ENCODE peak calls at places on chromosomes 2 and 18, in six cellular contexts. One of them, this sample, is unnamed.
A peak's percentile ranks its signal among the peaks of the same experiment; 100 is the strongest.

GRCh38 chr2:101803945-101804696 is 106.6 kb downstream of the MAP4K4 start:
- DNase-seq in MM.1S: no peak
- DNase-seq in SK-N-SH: peak; percentile 39
- DNase-seq in GM23248: peak; percentile 30
- DNase-seq in HCT116: no peak
- DNase-seq in PC-3: no peak
- DNase-seq in this sample: peak; percentile 89

GRCh38 chr2:70903641-70904340 is 31.9 kb upstream of the ATP6V1B1 start:
- DNase-seq in MM.1S: no peak
- DNase-seq in SK-N-SH: no peak
- DNase-seq in GM23248: no peak
- DNase-seq in HCT116: no peak
- DNase-seq in PC-3: no peak
- DNase-seq in this sample: peak; percentile 62

GRCh38 chr2:30193104-30193681 is 38.1 kb upstream of the LBH start:
- DNase-seq in MM.1S: no peak
- DNase-seq in SK-N-SH: no peak
- DNase-seq in GM23248: peak; percentile 61
- DNase-seq in HCT116: no peak
- DNase-seq in PC-3: no peak
- DNase-seq in this sample: no peak

GRCh38 chr2:219492575-219492974 is 6.1 kb upstream of the GMPPA start:
- DNase-seq in MM.1S: no peak
- DNase-seq in SK-N-SH: no peak
- DNase-seq in GM23248: no peak
- DNase-seq in HCT116: no peak
- DNase-seq in PC-3: no peak
- DNase-seq in this sample: peak; percentile 64

GRCh38 chr18:13435596-13436333 is 217.2 kb downstream of the LDLRAD4 start:
- DNase-seq in MM.1S: no peak
- DNase-seq in SK-N-SH: no peak
- DNase-seq in GM23248: peak; percentile 87
- DNase-seq in HCT116: no peak
- DNase-seq in PC-3: peak; percentile 65
- DNase-seq in this sample: no peak

GRCh38 chr18:53798516-53798915 is 426.0 kb downstream of the MBD2 start:
- DNase-seq in MM.1S: no peak
- DNase-seq in SK-N-SH: no peak
- DNase-seq in GM23248: peak; percentile 50
- DNase-seq in HCT116: no peak
- DNase-seq in PC-3: no peak
- DNase-seq in this sample: no peak

GRCh38 chr2:226707500-226707899 is 92.1 kb downstream of the IRS1 start:
- DNase-seq in MM.1S: no peak
- DNase-seq in SK-N-SH: no peak
- DNase-seq in GM23248: peak; percentile 13
- DNase-seq in HCT116: no peak
- DNase-seq in PC-3: no peak
- DNase-seq in this sample: no peak

GRCh38 chr2:79009388-79009787 is 16.1 kb upstream of the REG3G start:
- DNase-seq in MM.1S: no peak
- DNase-seq in SK-N-SH: no peak
- DNase-seq in GM23248: no peak
- DNase-seq in HCT116: no peak
- DNase-seq in PC-3: no peak
- DNase-seq in this sample: no peak

GRCh38 chr18:79070486-79070885 is 1.3 kb downstream of the ATP9B start:
- DNase-seq in MM.1S: no peak
- DNase-seq in SK-N-SH: no peak
- DNase-seq in GM23248: peak; percentile 5
- DNase-seq in HCT116: no peak
- DNase-seq in PC-3: peak; percentile 9
- DNase-seq in this sample: no peak

GRCh38 chr2:186518945-186519344 is 32.9 kb downstream of the ZC3H15 start:
- DNase-seq in MM.1S: no peak
- DNase-seq in SK-N-SH: no peak
- DNase-seq in GM23248: peak; percentile 83
- DNase-seq in HCT116: no peak
- DNase-seq in PC-3: no peak
- DNase-seq in this sample: no peak

GRCh38 chr2:144996225-144996795 is 476.4 kb upstream of the ZEB2 start:
- DNase-seq in MM.1S: no peak
- DNase-seq in SK-N-SH: no peak
- DNase-seq in GM23248: peak; percentile 61
- DNase-seq in HCT116: no peak
- DNase-seq in PC-3: peak; percentile 83
- DNase-seq in this sample: no peak

GRCh38 chr18:49238433-49239042 is 221.9 kb downstream of the DYM start:
- DNase-seq in MM.1S: peak; percentile 27
- DNase-seq in SK-N-SH: peak; percentile 44
- DNase-seq in GM23248: peak; percentile 68
- DNase-seq in HCT116: peak; percentile 13
- DNase-seq in PC-3: peak; percentile 35
- DNase-seq in this sample: peak; percentile 57

GRCh38 chr2:33484042-33484621 is 7.7 kb downstream of the RASGRP3 start:
- DNase-seq in MM.1S: no peak
- DNase-seq in SK-N-SH: no peak
- DNase-seq in GM23248: peak; percentile 7
- DNase-seq in HCT116: no peak
- DNase-seq in PC-3: no peak
- DNase-seq in this sample: no peak
- H3K9ac ChIP-seq in MM.1S: no peak overlapping the region
- H3K9ac ChIP-seq in SK-N-SH: no peak overlapping the region
- H3K9ac ChIP-seq in GM23248: no peak overlapping the region
- H3K9ac ChIP-seq in HCT116: no peak overlapping the region
- H3K9ac ChIP-seq in PC-3: no peak overlapping the region
- H3K9ac ChIP-seq in this sample: no peak overlapping the region

GRCh38 chr2:67142741-67143140 is 254.4 kb upstream of the ETAA1 start:
- DNase-seq in MM.1S: no peak
- DNase-seq in SK-N-SH: no peak
- DNase-seq in GM23248: no peak
- DNase-seq in HCT116: no peak
- DNase-seq in PC-3: no peak
- DNase-seq in this sample: no peak

GRCh38 chr2:67145851-67146250 is 251.3 kb upstream of the ETAA1 start:
- DNase-seq in MM.1S: no peak
- DNase-seq in SK-N-SH: no peak
- DNase-seq in GM23248: no peak
- DNase-seq in HCT116: no peak
- DNase-seq in PC-3: peak; percentile 34
- DNase-seq in this sample: no peak
- TF ChIP-seq EZH2phosphoT487 in MM.1S: no peak
- TF ChIP-seq EZH2phosphoT487 in SK-N-SH: no peak
- TF ChIP-seq EZH2phosphoT487 in GM23248: no peak
- TF ChIP-seq EZH2phosphoT487 in HCT116: no peak
- TF ChIP-seq EZH2phosphoT487 in PC-3: no peak
- TF ChIP-seq EZH2phosphoT487 in this sample: no peak

GRCh38 chr18:58592223-58593214 is 36.4 kb downstream of the ALPK2 start:
- DNase-seq in MM.1S: no peak
- DNase-seq in SK-N-SH: no peak
- DNase-seq in GM23248: no peak
- DNase-seq in HCT116: no peak
- DNase-seq in PC-3: no peak
- DNase-seq in this sample: peak; percentile 89

GRCh38 chr18:58590827-58591226 is 38.1 kb downstream of the ALPK2 start:
- DNase-seq in MM.1S: no peak
- DNase-seq in SK-N-SH: no peak
- DNase-seq in GM23248: peak; percentile 20
- DNase-seq in HCT116: no peak
- DNase-seq in PC-3: no peak
- DNase-seq in this sample: no peak

GRCh38 chr18:58590231-58590630 is 38.7 kb downstream of the ALPK2 start:
- DNase-seq in MM.1S: no peak
- DNase-seq in SK-N-SH: no peak
- DNase-seq in GM23248: peak; percentile 81
- DNase-seq in HCT116: no peak
- DNase-seq in PC-3: no peak
- DNase-seq in this sample: peak; percentile 25

GRCh38 chr18:58593930-58594329 is 35.0 kb downstream of the ALPK2 start:
- DNase-seq in MM.1S: no peak
- DNase-seq in SK-N-SH: no peak
- DNase-seq in GM23248: peak; percentile 58
- DNase-seq in HCT116: no peak
- DNase-seq in PC-3: no peak
- DNase-seq in this sample: no peak

GRCh38 chr18:58591286-58591685 is 37.6 kb downstream of the ALPK2 start:
- DNase-seq in MM.1S: no peak
- DNase-seq in SK-N-SH: no peak
- DNase-seq in GM23248: no peak
- DNase-seq in HCT116: no peak
- DNase-seq in PC-3: peak; percentile 8
- DNase-seq in this sample: no peak
- H2AFZ ChIP-seq in MM.1S: no peak overlapping the region
- H2AFZ ChIP-seq in SK-N-SH: no peak overlapping the region
- H2AFZ ChIP-seq in GM23248: peak overlapping the region; percentile 29
- H2AFZ ChIP-seq in HCT116: no peak overlapping the region
- H2AFZ ChIP-seq in PC-3: no peak overlapping the region
- H2AFZ ChIP-seq in this sample: peak overlapping the region; percentile 22

GRCh38 chr18:10067670-10068659 is 154.1 kb downstream of the VAPA start:
- DNase-seq in MM.1S: peak; percentile 14
- DNase-seq in SK-N-SH: no peak
- DNase-seq in GM23248: no peak
- DNase-seq in HCT116: no peak
- DNase-seq in PC-3: no peak
- DNase-seq in this sample: no peak
- H3K9ac ChIP-seq in MM.1S: no peak overlapping the region
- H3K9ac ChIP-seq in SK-N-SH: no peak overlapping the region
- H3K9ac ChIP-seq in GM23248: no peak overlapping the region
- H3K9ac ChIP-seq in HCT116: no peak overlapping the region
- H3K9ac ChIP-seq in PC-3: no peak overlapping the region
- H3K9ac ChIP-seq in this sample: no peak overlapping the region

GRCh38 chr18:22271030-22271429 is 101.6 kb downstream of the GATA6 start:
- DNase-seq in MM.1S: no peak
- DNase-seq in SK-N-SH: no peak
- DNase-seq in GM23248: no peak
- DNase-seq in HCT116: no peak
- DNase-seq in PC-3: no peak
- DNase-seq in this sample: no peak
- TF ChIP-seq EZH2phosphoT487 in MM.1S: no peak
- TF ChIP-seq EZH2phosphoT487 in SK-N-SH: no peak
- TF ChIP-seq EZH2phosphoT487 in GM23248: no peak
- TF ChIP-seq EZH2phosphoT487 in HCT116: no peak
- TF ChIP-seq EZH2phosphoT487 in PC-3: no peak
- TF ChIP-seq EZH2phosphoT487 in this sample: no peak

GRCh38 chr2:140023291-140023690 is 1243.1 kb upstream of the NXPH2 start:
- DNase-seq in MM.1S: no peak
- DNase-seq in SK-N-SH: no peak
- DNase-seq in GM23248: peak; percentile 1
- DNase-seq in HCT116: no peak
- DNase-seq in PC-3: no peak
- DNase-seq in this sample: no peak
- H2AFZ ChIP-seq in MM.1S: no peak overlapping the region
- H2AFZ ChIP-seq in SK-N-SH: no peak overlapping the region
- H2AFZ ChIP-seq in GM23248: no peak overlapping the region
- H2AFZ ChIP-seq in HCT116: no peak overlapping the region
- H2AFZ ChIP-seq in PC-3: no peak overlapping the region
- H2AFZ ChIP-seq in this sample: no peak overlapping the region

DNA sequence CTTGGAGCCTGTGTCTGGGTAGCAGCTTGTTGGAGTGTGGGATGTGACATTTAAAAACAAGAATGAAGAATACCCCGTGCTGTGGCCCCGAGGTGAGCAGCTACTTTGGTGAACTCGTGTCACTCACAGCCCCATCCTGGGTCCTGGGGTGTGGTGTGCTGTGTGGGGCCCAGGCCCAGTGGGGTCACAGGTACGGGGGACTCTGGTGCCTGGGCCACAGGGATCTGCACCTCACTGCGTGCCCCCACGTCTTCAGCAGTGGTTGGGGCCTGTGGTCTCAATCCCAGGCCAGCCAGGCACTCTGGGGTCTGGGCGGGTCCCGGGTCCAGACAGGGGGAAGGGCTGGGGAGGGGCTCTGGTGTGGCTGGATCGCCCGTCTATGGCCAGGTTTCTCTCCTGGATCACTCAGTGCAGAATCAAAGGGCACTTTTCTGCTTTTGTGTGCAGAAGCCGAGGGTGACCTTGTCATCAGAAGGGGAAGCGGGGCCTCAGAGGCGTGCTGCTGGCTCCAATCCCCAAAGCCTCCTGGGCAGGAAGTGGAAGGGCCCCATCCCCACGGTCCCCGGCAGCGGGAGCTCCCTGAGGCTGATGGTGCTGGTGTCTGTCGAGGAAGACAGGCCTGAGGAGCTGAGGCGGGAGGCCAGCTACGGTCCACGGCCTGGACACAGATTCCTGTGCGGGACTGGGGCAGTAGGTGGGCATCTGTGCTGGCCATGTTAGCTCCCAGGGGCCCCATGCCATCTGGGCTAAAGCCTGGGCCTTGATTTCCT is 1.4 kb downstream of the GPR35 start:
- DNase-seq in MM.1S: no peak
- DNase-seq in SK-N-SH: peak; percentile 56
- DNase-seq in GM23248: no peak
- DNase-seq in HCT116: no peak
- DNase-seq in PC-3: no peak
- DNase-seq in this sample: no peak
- H3K9ac ChIP-seq in MM.1S: no peak overlapping the region
- H3K9ac ChIP-seq in SK-N-SH: no peak overlapping the region
- H3K9ac ChIP-seq in GM23248: no peak overlapping the region
- H3K9ac ChIP-seq in HCT116: no peak overlapping the region
- H3K9ac ChIP-seq in PC-3: no peak overlapping the region
- H3K9ac ChIP-seq in this sample: no peak overlapping the region

DNA sequence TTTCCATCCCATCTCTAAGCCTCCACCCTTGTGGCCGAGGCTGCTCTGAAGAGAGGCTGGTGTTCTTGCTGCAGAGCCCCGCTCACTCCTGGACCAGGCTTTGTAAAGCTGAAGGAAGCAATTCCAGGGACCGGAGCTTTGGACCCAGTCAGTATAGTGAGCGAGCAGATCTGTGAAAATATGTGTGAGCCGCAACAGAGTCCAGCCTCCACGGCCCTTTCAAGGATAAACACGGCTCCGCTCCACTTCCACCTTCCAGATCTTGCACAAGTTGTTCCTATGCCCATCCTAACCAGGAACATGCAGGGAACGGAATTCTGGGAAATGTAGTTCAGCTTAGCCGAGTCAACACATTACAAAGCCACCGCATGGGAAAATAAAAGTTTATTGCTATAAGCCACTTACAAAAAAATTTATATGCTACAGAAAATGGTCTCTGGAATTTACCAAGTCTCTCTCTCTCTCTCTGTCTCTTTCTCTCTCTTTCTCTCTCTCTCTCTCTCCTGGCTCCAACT is 151.7 kb upstream of the ZNF521 start:
- DNase-seq in MM.1S: no peak
- DNase-seq in SK-N-SH: peak; percentile 59
- DNase-seq in GM23248: peak; percentile 77
- DNase-seq in HCT116: peak; percentile 12
- DNase-seq in PC-3: peak; percentile 42
- DNase-seq in this sample: peak; percentile 57
- TF ChIP-seq EZH2phosphoT487 in MM.1S: no peak
- TF ChIP-seq EZH2phosphoT487 in SK-N-SH: no peak
- TF ChIP-seq EZH2phosphoT487 in GM23248: no peak
- TF ChIP-seq EZH2phosphoT487 in HCT116: no peak
- TF ChIP-seq EZH2phosphoT487 in PC-3: no peak
- TF ChIP-seq EZH2phosphoT487 in this sample: no peak

GRCh38 chr2:180184506-180184905 is 177.4 kb upstream of the CWC22 start:
- DNase-seq in MM.1S: no peak
- DNase-seq in SK-N-SH: no peak
- DNase-seq in GM23248: peak; percentile 80
- DNase-seq in HCT116: no peak
- DNase-seq in PC-3: no peak
- DNase-seq in this sample: no peak
- H2AFZ ChIP-seq in MM.1S: no peak overlapping the region
- H2AFZ ChIP-seq in SK-N-SH: no peak overlapping the region
- H2AFZ ChIP-seq in GM23248: no peak overlapping the region
- H2AFZ ChIP-seq in HCT116: no peak overlapping the region
- H2AFZ ChIP-seq in PC-3: no peak overlapping the region
- H2AFZ ChIP-seq in this sample: no peak overlapping the region

GRCh38 chr18:9104244-9104901 is 1.9 kb downstream of the NDUFV2 start:
- DNase-seq in MM.1S: peak; percentile 29
- DNase-seq in SK-N-SH: no peak
- DNase-seq in GM23248: peak; percentile 29
- DNase-seq in HCT116: no peak
- DNase-seq in PC-3: peak; percentile 83
- DNase-seq in this sample: no peak
- H3K9ac ChIP-seq in MM.1S: peak overlapping the region; percentile 97
- H3K9ac ChIP-seq in SK-N-SH: peak overlapping the region; percentile 91
- H3K9ac ChIP-seq in GM23248: peak overlapping the region; percentile 96
- H3K9ac ChIP-seq in HCT116: peak overlapping the region; percentile 75
- H3K9ac ChIP-seq in PC-3: peak overlapping the region; percentile 97
- H3K9ac ChIP-seq in this sample: peak overlapping the region; percentile 81

This sample was measured in neural progenitor cell.